ENCODE peak calls at places on chromosome 1, in seven cellular contexts. One of them, this sample, is unnamed.

GRCh38 chr1:47934243-47934805 is 62.9 kb downstream of the TRABD2B start:
- DNase-seq in stimulated activated CD4-positive, alpha-beta T cell treated with anti-CD3 and anti-CD28 coated beads, Interleukin-4, amount 100 ng/mL, for 4 hours: no peak
- DNase-seq in NT2/D1: no peak
- DNase-seq in CD8-positive, alpha-beta T cell: no peak
- DNase-seq in fibroblast of gingiva: peak
- DNase-seq in T follicular helper cell: no peak
- DNase-seq in NCI-H1436: no peak
- DNase-seq in this sample: peak

GRCh38 chr1:119948342-119949214 is 52.3 kb upstream of the ADAM30 start:
- DNase-seq in stimulated activated CD4-positive, alpha-beta T cell treated with anti-CD3 and anti-CD28 coated beads, Interleukin-4, amount 100 ng/mL, for 4 hours: peak
- DNase-seq in NT2/D1: peak
- DNase-seq in CD8-positive, alpha-beta T cell: peak
- DNase-seq in fibroblast of gingiva: peak
- DNase-seq in T follicular helper cell: peak
- DNase-seq in NCI-H1436: peak
- DNase-seq in this sample: peak

GRCh38 chr1:7638078-7638477 is 133.0 kb upstream of the VAMP3 start:
- DNase-seq in stimulated activated CD4-positive, alpha-beta T cell treated with anti-CD3 and anti-CD28 coated beads, Interleukin-4, amount 100 ng/mL, for 4 hours: no peak
- DNase-seq in NT2/D1: no peak
- DNase-seq in CD8-positive, alpha-beta T cell: no peak
- DNase-seq in fibroblast of gingiva: no peak
- DNase-seq in T follicular helper cell: no peak
- DNase-seq in NCI-H1436: no peak
- DNase-seq in this sample: no peak

GRCh38 chr1:89821322-89822108 is 683 bp downstream of the LRRC8D start:
- DNase-seq in stimulated activated CD4-positive, alpha-beta T cell treated with anti-CD3 and anti-CD28 coated beads, Interleukin-4, amount 100 ng/mL, for 4 hours: peak
- DNase-seq in NT2/D1: no peak
- DNase-seq in CD8-positive, alpha-beta T cell: peak
- DNase-seq in fibroblast of gingiva: no peak
- DNase-seq in T follicular helper cell: peak
- DNase-seq in NCI-H1436: peak
- DNase-seq in this sample: peak

GRCh38 chr1:230943048-230943593 is 35.5 kb downstream of the TTC13 start:
- DNase-seq in stimulated activated CD4-positive, alpha-beta T cell treated with anti-CD3 and anti-CD28 coated beads, Interleukin-4, amount 100 ng/mL, for 4 hours: no peak
- DNase-seq in NT2/D1: no peak
- DNase-seq in CD8-positive, alpha-beta T cell: no peak
- DNase-seq in fibroblast of gingiva: no peak
- DNase-seq in T follicular helper cell: no peak
- DNase-seq in NCI-H1436: no peak
- DNase-seq in this sample: no peak

GRCh38 chr1:2233997-2234761 is 6.1 kb downstream of the SKI start:
- DNase-seq in stimulated activated CD4-positive, alpha-beta T cell treated with anti-CD3 and anti-CD28 coated beads, Interleukin-4, amount 100 ng/mL, for 4 hours: peak
- DNase-seq in NT2/D1: no peak
- DNase-seq in CD8-positive, alpha-beta T cell: peak
- DNase-seq in fibroblast of gingiva: peak
- DNase-seq in T follicular helper cell: peak
- DNase-seq in NCI-H1436: no peak
- DNase-seq in this sample: peak

GRCh38 chr1:31148409-31148808 is 82.9 kb upstream of the PUM1 start:
- DNase-seq in stimulated activated CD4-positive, alpha-beta T cell treated with anti-CD3 and anti-CD28 coated beads, Interleukin-4, amount 100 ng/mL, for 4 hours: no peak
- DNase-seq in NT2/D1: no peak
- DNase-seq in CD8-positive, alpha-beta T cell: no peak
- DNase-seq in fibroblast of gingiva: no peak
- DNase-seq in T follicular helper cell: no peak
- DNase-seq in NCI-H1436: no peak
- DNase-seq in this sample: no peak

GRCh38 chr1:39104158-39105060 is 78.3 kb downstream of the NDUFS5 start:
- DNase-seq in stimulated activated CD4-positive, alpha-beta T cell treated with anti-CD3 and anti-CD28 coated beads, Interleukin-4, amount 100 ng/mL, for 4 hours: no peak
- DNase-seq in NT2/D1: peak
- DNase-seq in CD8-positive, alpha-beta T cell: no peak
- DNase-seq in fibroblast of gingiva: no peak
- DNase-seq in T follicular helper cell: no peak
- DNase-seq in NCI-H1436: no peak
- DNase-seq in this sample: no peak